ENCODE peak calls at places on chromosomes 3 and 15, in four cellular contexts. Q is transverse colon, N is suprapubic skin, K is A549. X is an unnamed sample.

GRCh38 chr3:97910931-97911351 is 61.3 kb downstream of the RIOX2 start:
- DNase-seq in K (no peak), N (no peak), Q (no peak), X (no peak)

GRCh38 chr3:129064969-129065726 is 4.6 kb downstream of the GP9 start:
- DNase-seq in Q (peak; percentile 83), K (no peak), N (no peak), X (no peak)

GRCh38 chr3:109413049-109413448 is 75.7 kb upstream of the DPPA4 start:
- DNase-seq in Q (no peak), K (no peak), N (no peak), X (no peak)

GRCh38 chr15:69314736-69315135 is 16.0 kb downstream of the PAQR5 start:
- DNase-seq in N (no peak), K (no peak), Q (no peak), X (no peak)

GRCh38 chr3:169931747-169932520 is 20.6 kb downstream of the SAMD7 start:
- DNase-seq in K (no peak), N (no peak), Q (peak; percentile 20), X (no peak)

GRCh38 chr15:83746231-83746630 is 92.3 kb downstream of the ADAMTSL3 start:
- DNase-seq in K (no peak), Q (no peak), N (no peak), X (no peak)

GRCh38 chr3:55482496-55483195 is 4.5 kb downstream of the WNT5A start:
- DNase-seq in Q (no peak), K (no peak), N (no peak), X (peak; percentile 85)

GRCh38 chr15:43518073-43518761 is 809 bp downstream of the MAP1A start:
- DNase-seq in Q (no peak), N (no peak), K (no peak), X (no peak)

GRCh38 chr3:180283251-180283650 is 246.5 kb upstream of the PEX5L start:
- DNase-seq in N (no peak), Q (no peak), K (no peak), X (no peak)

GRCh38 chr3:186180891-186181471 is 72.1 kb upstream of the ETV5 start:
- DNase-seq in K (no peak), Q (no peak), N (no peak), X (no peak)

GRCh38 chr3:153099131-153099530 is 62.9 kb upstream of the RAP2B start:
- DNase-seq in K (no peak), Q (peak; percentile 15), N (no peak), X (no peak)

GRCh38 chr3:108222813-108223307 is 636 bp upstream of the IFT57 start:
- DNase-seq in N (no peak), Q (no peak), K (no peak), X (no peak)

GRCh38 chr15:92510163-92510882 is 116.6 kb downstream of the ST8SIA2 start:
- DNase-seq in N (no peak), K (no peak), Q (no peak), X (no peak)

GRCh38 chr15:96046620-96047240 is 283.8 kb upstream of the NR2F2 start:
- DNase-seq in N (no peak), Q (no peak), K (no peak), X (no peak)

GRCh38 chr3:136819784-136820640 is 1.1 kb downstream of the SLC35G2 start:
- DNase-seq in K (peak; percentile 17), N (peak; percentile 79), Q (peak; percentile 29), X (peak; percentile 84)

GRCh38 chr3:173395073-173395411 is 2.5 kb upstream of the NLGN1 start:
- DNase-seq in K (no peak), Q (no peak), N (no peak), X (no peak)
- TF ChIP-seq EP300 in K (no peak), Q (no peak), N (no peak), X (no peak)

GRCh38 chr3:50622881-50623280 is 5.9 kb downstream of the MAPKAPK3 start:
- DNase-seq in N (no peak), Q (no peak), K (no peak), X (no peak)

GRCh38 chr3:50620846-50621245 is 3.9 kb downstream of the MAPKAPK3 start:
- DNase-seq in K (no peak), N (no peak), Q (no peak), X (no peak)

GRCh38 chr3:50617911-50618481 is 1.0 kb downstream of the MAPKAPK3 start:
- DNase-seq in K (no peak), N (no peak), Q (no peak), X (no peak)

GRCh38 chr3:50617096-50617791 is at the start of gene MAPKAPK3:
- DNase-seq in K (no peak), N (no peak), Q (peak; percentile 66), X (peak; percentile 91)

GRCh38 chr3:50620420-50620819 is 3.5 kb downstream of the MAPKAPK3 start:
- DNase-seq in N (no peak), K (no peak), Q (no peak), X (no peak)
- TF ChIP-seq POLR2A in N (no peak), K (no peak), Q (no peak), X (no peak)

GRCh38 chr3:11582123-11582968 is 61.4 kb downstream of the VGLL4 start:
- DNase-seq in N (no peak), Q (peak; percentile 52), K (no peak), X (no peak)
- TF ChIP-seq EP300 in N (no peak), Q (no peak), K (no peak), X (no peak)

GRCh38 chr3:8443829-8444791 is 57.5 kb upstream of the LMCD1 start:
- DNase-seq in K (peak; percentile 89), Q (peak; percentile 88), N (peak; percentile 88), X (no peak)
- TF ChIP-seq POLR2A in K (peak; percentile 65), Q (peak; percentile 24), N (no peak), X (no peak)

DNA sequence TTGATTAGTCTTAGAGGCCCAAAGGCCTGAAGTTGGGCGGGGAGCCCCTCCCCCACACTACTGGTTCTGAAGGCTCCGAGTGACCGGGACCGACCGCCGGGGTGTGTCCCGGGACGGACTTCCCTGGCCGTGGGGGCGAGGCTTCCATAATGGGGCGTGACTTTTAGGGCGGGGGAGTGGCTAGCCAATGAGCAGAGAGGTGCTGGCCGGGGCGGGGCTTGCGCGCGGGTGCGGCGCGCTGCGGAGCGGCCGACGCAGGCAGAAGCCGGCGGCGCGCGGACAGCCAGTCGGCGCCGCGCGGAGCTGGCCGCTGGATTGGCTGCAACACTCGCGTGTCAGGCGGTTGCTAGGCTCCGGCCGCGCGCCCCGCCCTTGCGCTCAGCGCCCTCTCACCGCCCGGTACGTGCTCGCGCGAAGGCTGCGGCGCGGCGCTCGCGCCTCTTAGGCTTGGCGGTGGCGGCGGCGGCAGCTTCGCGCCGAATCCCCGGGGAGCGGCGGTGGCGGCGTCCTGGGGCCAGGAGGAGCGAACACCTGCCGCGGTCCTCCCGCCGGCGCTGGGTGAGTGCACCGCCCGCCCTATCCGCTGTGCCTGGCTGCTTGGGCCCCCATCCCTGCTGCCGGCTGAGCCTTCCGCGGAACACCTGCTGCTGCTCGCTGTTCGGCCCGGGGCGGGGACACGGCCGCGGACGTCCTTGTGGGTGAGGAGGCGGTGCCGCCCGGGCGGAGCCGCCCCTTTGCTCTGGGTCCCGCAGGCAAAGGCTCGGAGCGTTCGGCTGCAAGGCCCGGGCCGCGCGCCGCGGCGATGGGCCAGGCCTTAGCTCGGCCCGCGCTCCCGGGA is at the start of gene DAG1:
- DNase-seq in Q (peak; percentile 99), K (peak; percentile 89), N (peak; percentile 99), X (peak; percentile 98)
- TF ChIP-seq EP300 in Q (no peak), K (no peak), N (no peak), X (no peak)

DNA sequence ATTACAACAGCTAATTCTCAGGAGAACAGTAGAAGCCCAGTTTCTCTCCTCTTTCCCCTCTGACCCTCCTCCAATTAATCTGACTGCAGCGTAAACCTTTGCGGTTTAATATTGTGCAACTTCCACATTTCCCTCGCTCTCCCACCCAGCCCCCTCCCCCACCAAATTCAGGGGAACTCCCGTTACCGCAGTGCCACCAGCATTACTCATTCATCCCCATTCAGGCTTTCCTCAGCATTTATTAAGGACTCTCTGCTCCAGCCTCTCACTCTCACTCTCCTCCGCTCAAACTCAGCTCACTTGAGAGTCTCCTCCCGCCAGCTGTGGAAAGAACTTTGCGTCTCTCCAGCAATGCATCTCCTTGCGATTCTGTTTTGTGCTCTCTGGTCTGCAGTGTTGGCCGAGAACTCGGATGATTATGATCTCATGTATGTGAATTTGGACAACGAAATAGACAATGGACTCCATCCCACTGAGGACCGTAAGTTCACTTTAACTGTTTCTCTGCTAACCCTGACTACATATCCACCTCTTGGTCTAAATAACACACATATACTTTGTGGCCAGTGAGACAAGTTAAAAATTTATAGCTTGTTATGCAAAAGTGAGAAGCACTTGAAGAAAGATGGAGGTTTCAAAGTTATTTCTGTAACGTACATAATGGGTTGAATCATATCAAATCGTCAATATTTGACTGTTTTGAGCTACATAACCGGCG is at the start of gene PTX3:
- DNase-seq in Q (no peak), N (no peak), K (no peak), X (peak; percentile 68)
- TF ChIP-seq POLR2A in Q (peak; percentile 14), N (no peak), K (no peak), X (peak; percentile 29)

GRCh38 chr3:163878396-163878795 is 1199.9 kb downstream of the SI start:
- DNase-seq in N (no peak), K (no peak), Q (no peak), X (no peak)
- TF ChIP-seq EP300 in N (no peak), K (no peak), Q (no peak), X (no peak)

GRCh38 chr15:60582370-60583036 is 103.6 kb upstream of the ICE2 start:
- DNase-seq in K (no peak), Q (no peak), N (no peak), X (no peak)

GRCh38 chr15:60583194-60583593 is 104.3 kb upstream of the ICE2 start:
- DNase-seq in N (no peak), K (no peak), Q (no peak), X (no peak)

GRCh38 chr15:60576515-60576914 is 97.6 kb upstream of the ICE2 start:
- DNase-seq in N (no peak), Q (no peak), K (no peak), X (no peak)

GRCh38 chr15:60580650-60581415 is 101.9 kb upstream of the ICE2 start:
- DNase-seq in K (no peak), N (no peak), Q (no peak), X (no peak)

GRCh38 chr15:60580068-60580467 is 101.1 kb upstream of the ICE2 start:
- DNase-seq in Q (no peak), N (no peak), K (no peak), X (no peak)
- TF ChIP-seq POLR2A in Q (no peak), N (no peak), K (no peak), X (no peak)

X was measured in upper lobe of left lung.